ENCODE peak calls at places on chromosomes 4 and X, in six cellular contexts. One of them, this sample, is unnamed.

GRCh38 chrX:42247241-42247640 is 323.9 kb upstream of the CASK start:
- DNase-seq in activated effector memory CD4-positive, alpha-beta T cell treated with anti-CD3 and anti-CD28 coated beads, Interleukin-2, amount 50 U/mL, for 16 hours: no peak
- DNase-seq in heart right ventricle: no peak
- DNase-seq in MG63: peak; percentile 1
- DNase-seq in NCI-H2171 treated with DMSO at 0.1 percent for 48 hours: no peak
- DNase-seq in nephron progenitor cell: no peak
- DNase-seq in this sample: no peak

GRCh38 chrX:118367338-118367737 is 21.4 kb downstream of the WDR44 start:
- DNase-seq in NCI-H2171 treated with DMSO at 0.1 percent for 48 hours: no peak
- DNase-seq in MG63: no peak
- DNase-seq in activated effector memory CD4-positive, alpha-beta T cell treated with anti-CD3 and anti-CD28 coated beads, Interleukin-2, amount 50 U/mL, for 16 hours: no peak
- DNase-seq in nephron progenitor cell: no peak
- DNase-seq in heart right ventricle: no peak
- DNase-seq in this sample: no peak

GRCh38 chr4:147355849-147356248 is 125.0 kb upstream of the EDNRA start:
- DNase-seq in nephron progenitor cell: no peak
- DNase-seq in activated effector memory CD4-positive, alpha-beta T cell treated with anti-CD3 and anti-CD28 coated beads, Interleukin-2, amount 50 U/mL, for 16 hours: no peak
- DNase-seq in NCI-H2171 treated with DMSO at 0.1 percent for 48 hours: no peak
- DNase-seq in heart right ventricle: no peak
- DNase-seq in MG63: peak; percentile 6
- DNase-seq in this sample: no peak

GRCh38 chr4:165537028-165537648 is 158.3 kb downstream of the CPE start:
- DNase-seq in NCI-H2171 treated with DMSO at 0.1 percent for 48 hours: peak; percentile 29
- DNase-seq in MG63: no peak
- DNase-seq in activated effector memory CD4-positive, alpha-beta T cell treated with anti-CD3 and anti-CD28 coated beads, Interleukin-2, amount 50 U/mL, for 16 hours: no peak
- DNase-seq in heart right ventricle: no peak
- DNase-seq in nephron progenitor cell: peak; percentile 17
- DNase-seq in this sample: no peak

GRCh38 chr4:47786958-47787370 is 50.9 kb downstream of the CORIN start:
- DNase-seq in activated effector memory CD4-positive, alpha-beta T cell treated with anti-CD3 and anti-CD28 coated beads, Interleukin-2, amount 50 U/mL, for 16 hours: no peak
- DNase-seq in NCI-H2171 treated with DMSO at 0.1 percent for 48 hours: no peak
- DNase-seq in heart right ventricle: no peak
- DNase-seq in nephron progenitor cell: no peak
- DNase-seq in MG63: no peak
- DNase-seq in this sample: no peak

GRCh38 chr4:182273191-182273935 is 30.2 kb downstream of the TENM3 start:
- DNase-seq in nephron progenitor cell: no peak
- DNase-seq in MG63: no peak
- DNase-seq in NCI-H2171 treated with DMSO at 0.1 percent for 48 hours: no peak
- DNase-seq in heart right ventricle: no peak
- DNase-seq in activated effector memory CD4-positive, alpha-beta T cell treated with anti-CD3 and anti-CD28 coated beads, Interleukin-2, amount 50 U/mL, for 16 hours: no peak
- DNase-seq in this sample: no peak

GRCh38 chrX:147217334-147217733 is 402.8 kb upstream of the CXorf51A start:
- DNase-seq in NCI-H2171 treated with DMSO at 0.1 percent for 48 hours: no peak
- DNase-seq in MG63: no peak
- DNase-seq in activated effector memory CD4-positive, alpha-beta T cell treated with anti-CD3 and anti-CD28 coated beads, Interleukin-2, amount 50 U/mL, for 16 hours: no peak
- DNase-seq in heart right ventricle: no peak
- DNase-seq in nephron progenitor cell: no peak
- DNase-seq in this sample: no peak

GRCh38 chr4:153757407-153757806 is 2.4 kb downstream of the RNF175 start:
- DNase-seq in activated effector memory CD4-positive, alpha-beta T cell treated with anti-CD3 and anti-CD28 coated beads, Interleukin-2, amount 50 U/mL, for 16 hours: no peak
- DNase-seq in nephron progenitor cell: no peak
- DNase-seq in heart right ventricle: no peak
- DNase-seq in NCI-H2171 treated with DMSO at 0.1 percent for 48 hours: no peak
- DNase-seq in MG63: no peak
- DNase-seq in this sample: no peak

GRCh38 chr4:172919269-172919668 is 249.3 kb upstream of the GALNT7 start:
- DNase-seq in NCI-H2171 treated with DMSO at 0.1 percent for 48 hours: no peak
- DNase-seq in heart right ventricle: no peak
- DNase-seq in activated effector memory CD4-positive, alpha-beta T cell treated with anti-CD3 and anti-CD28 coated beads, Interleukin-2, amount 50 U/mL, for 16 hours: no peak
- DNase-seq in nephron progenitor cell: no peak
- DNase-seq in MG63: no peak
- DNase-seq in this sample: no peak

GRCh38 chr4:146524663-146525062 is 2.9 kb upstream of the SLC10A7 start:
- DNase-seq in heart right ventricle: no peak
- DNase-seq in MG63: no peak
- DNase-seq in NCI-H2171 treated with DMSO at 0.1 percent for 48 hours: no peak
- DNase-seq in activated effector memory CD4-positive, alpha-beta T cell treated with anti-CD3 and anti-CD28 coated beads, Interleukin-2, amount 50 U/mL, for 16 hours: no peak
- DNase-seq in nephron progenitor cell: no peak
- DNase-seq in this sample: no peak

GRCh38 chr4:74536557-74536956 is 91.6 kb downstream of the AREG start:
- DNase-seq in nephron progenitor cell: no peak
- DNase-seq in heart right ventricle: no peak
- DNase-seq in MG63: no peak
- DNase-seq in activated effector memory CD4-positive, alpha-beta T cell treated with anti-CD3 and anti-CD28 coated beads, Interleukin-2, amount 50 U/mL, for 16 hours: no peak
- DNase-seq in NCI-H2171 treated with DMSO at 0.1 percent for 48 hours: no peak
- DNase-seq in this sample: no peak

GRCh38 chr4:86034616-86035015 is 325.2 kb downstream of the MAPK10 start:
- DNase-seq in nephron progenitor cell: no peak
- DNase-seq in NCI-H2171 treated with DMSO at 0.1 percent for 48 hours: no peak
- DNase-seq in MG63: no peak
- DNase-seq in heart right ventricle: no peak
- DNase-seq in activated effector memory CD4-positive, alpha-beta T cell treated with anti-CD3 and anti-CD28 coated beads, Interleukin-2, amount 50 U/mL, for 16 hours: no peak
- DNase-seq in this sample: no peak

GRCh38 chr4:185773419-185773818 is 38.6 kb downstream of the SORBS2 start:
- DNase-seq in activated effector memory CD4-positive, alpha-beta T cell treated with anti-CD3 and anti-CD28 coated beads, Interleukin-2, amount 50 U/mL, for 16 hours: no peak
- DNase-seq in NCI-H2171 treated with DMSO at 0.1 percent for 48 hours: no peak
- DNase-seq in heart right ventricle: peak; percentile 51
- DNase-seq in nephron progenitor cell: no peak
- DNase-seq in MG63: no peak
- DNase-seq in this sample: no peak

GRCh38 chr4:157791236-157791635 is 381.6 kb downstream of the GASK1B start:
- DNase-seq in nephron progenitor cell: no peak
- DNase-seq in MG63: no peak
- DNase-seq in heart right ventricle: no peak
- DNase-seq in NCI-H2171 treated with DMSO at 0.1 percent for 48 hours: no peak
- DNase-seq in activated effector memory CD4-positive, alpha-beta T cell treated with anti-CD3 and anti-CD28 coated beads, Interleukin-2, amount 50 U/mL, for 16 hours: no peak
- DNase-seq in this sample: no peak

GRCh38 chrX:129823115-129823514 is 20.6 kb downstream of the ZDHHC9 start:
- DNase-seq in activated effector memory CD4-positive, alpha-beta T cell treated with anti-CD3 and anti-CD28 coated beads, Interleukin-2, amount 50 U/mL, for 16 hours: peak; percentile 70
- DNase-seq in nephron progenitor cell: peak; percentile 30
- DNase-seq in MG63: no peak
- DNase-seq in heart right ventricle: no peak
- DNase-seq in NCI-H2171 treated with DMSO at 0.1 percent for 48 hours: peak; percentile 3
- DNase-seq in this sample: no peak

GRCh38 chrX:140664939-140665338 is 44.6 kb upstream of the LINC00632 start:
- DNase-seq in nephron progenitor cell: no peak
- DNase-seq in heart right ventricle: no peak
- DNase-seq in activated effector memory CD4-positive, alpha-beta T cell treated with anti-CD3 and anti-CD28 coated beads, Interleukin-2, amount 50 U/mL, for 16 hours: no peak
- DNase-seq in NCI-H2171 treated with DMSO at 0.1 percent for 48 hours: peak; percentile 0
- DNase-seq in MG63: no peak
- DNase-seq in this sample: no peak